ENCODE peak calls at places on chromosomes 7 and 10, in seven cellular contexts. One of them, this sample, is unnamed.

GRCh38 chr10:102540023-102540422 is 36.3 kb downstream of the SUFU start:
- DNase-seq in prostate gland: no peak
- DNase-seq in GM12878: no peak
- DNase-seq in stomach: no peak
- DNase-seq in sigmoid colon: no peak
- DNase-seq in transverse colon: no peak
- DNase-seq in GM23338: peak; percentile 40
- DNase-seq in this sample: no peak

GRCh38 chr7:134887523-134887922 is 98.8 kb upstream of the AGBL3 start:
- DNase-seq in stomach: no peak
- DNase-seq in GM23338: no peak
- DNase-seq in sigmoid colon: no peak
- DNase-seq in GM12878: no peak
- DNase-seq in transverse colon: no peak
- DNase-seq in prostate gland: no peak
- DNase-seq in this sample: no peak

GRCh38 chr7:143418681-143419458 is 10.2 kb upstream of the EPHA1 start:
- DNase-seq in transverse colon: no peak
- DNase-seq in stomach: no peak
- DNase-seq in GM23338: no peak
- DNase-seq in prostate gland: no peak
- DNase-seq in GM12878: no peak
- DNase-seq in sigmoid colon: no peak
- DNase-seq in this sample: no peak

GRCh38 chr10:123306290-123306689 is 152.1 kb downstream of the BUB3 start:
- DNase-seq in prostate gland: no peak
- DNase-seq in stomach: no peak
- DNase-seq in GM23338: no peak
- DNase-seq in sigmoid colon: no peak
- DNase-seq in GM12878: no peak
- DNase-seq in transverse colon: no peak
- DNase-seq in this sample: no peak

GRCh38 chr7:48188776-48189520 is 17.7 kb downstream of the ABCA13 start:
- DNase-seq in transverse colon: no peak
- DNase-seq in prostate gland: no peak
- DNase-seq in sigmoid colon: no peak
- DNase-seq in GM23338: peak; percentile 29
- DNase-seq in stomach: no peak
- DNase-seq in GM12878: no peak
- DNase-seq in this sample: no peak

GRCh38 chr7:12091164-12091563 is 119.9 kb upstream of the TMEM106B start:
- DNase-seq in transverse colon: no peak
- DNase-seq in sigmoid colon: no peak
- DNase-seq in GM23338: no peak
- DNase-seq in GM12878: no peak
- DNase-seq in prostate gland: peak; percentile 40
- DNase-seq in stomach: no peak
- DNase-seq in this sample: peak; percentile 60

GRCh38 chr7:95971716-95972115 is 199.4 kb downstream of the DYNC1I1 start:
- DNase-seq in sigmoid colon: no peak
- DNase-seq in prostate gland: no peak
- DNase-seq in transverse colon: no peak
- DNase-seq in GM12878: no peak
- DNase-seq in stomach: no peak
- DNase-seq in GM23338: no peak
- DNase-seq in this sample: no peak

GRCh38 chr10:101725296-101725695 is 30.3 kb upstream of the FBXW4 start:
- DNase-seq in GM23338: no peak
- DNase-seq in stomach: no peak
- DNase-seq in sigmoid colon: no peak
- DNase-seq in GM12878: no peak
- DNase-seq in prostate gland: no peak
- DNase-seq in transverse colon: no peak
- DNase-seq in this sample: no peak

GRCh38 chr10:102133373-102134195 is 744 bp downstream of the PPRC1 start:
- DNase-seq in GM23338: peak; percentile 69
- DNase-seq in GM12878: no peak
- DNase-seq in prostate gland: peak; percentile 51
- DNase-seq in sigmoid colon: peak; percentile 90
- DNase-seq in stomach: peak; percentile 63
- DNase-seq in transverse colon: peak; percentile 75
- DNase-seq in this sample: peak; percentile 59

GRCh38 chr10:88027570-88027969 is 164.1 kb downstream of the PTEN start:
- DNase-seq in sigmoid colon: no peak
- DNase-seq in GM23338: no peak
- DNase-seq in transverse colon: peak; percentile 16
- DNase-seq in stomach: no peak
- DNase-seq in prostate gland: no peak
- DNase-seq in GM12878: peak; percentile 37
- DNase-seq in this sample: no peak

GRCh38 chr7:102914585-102914984 is 1.8 kb downstream of the LRRC17 start:
- DNase-seq in GM23338: peak; percentile 72
- DNase-seq in prostate gland: no peak
- DNase-seq in sigmoid colon: peak; percentile 77
- DNase-seq in transverse colon: no peak
- DNase-seq in stomach: no peak
- DNase-seq in GM12878: no peak
- DNase-seq in this sample: no peak

GRCh38 chr10:116668446-116668845 is 47.7 kb downstream of the PNLIPRP2 start:
- DNase-seq in GM12878: no peak
- DNase-seq in GM23338: no peak
- DNase-seq in sigmoid colon: no peak
- DNase-seq in stomach: no peak
- DNase-seq in transverse colon: no peak
- DNase-seq in prostate gland: no peak
- DNase-seq in this sample: no peak

GRCh38 chr10:28875535-28876208 is 198.4 kb downstream of the BAMBI start:
- DNase-seq in GM12878: no peak
- DNase-seq in GM23338: peak; percentile 36
- DNase-seq in sigmoid colon: no peak
- DNase-seq in prostate gland: no peak
- DNase-seq in stomach: no peak
- DNase-seq in transverse colon: no peak
- DNase-seq in this sample: no peak

GRCh38 chr10:65910209-65910608 is 1015.6 kb upstream of the LRRTM3 start:
- DNase-seq in sigmoid colon: no peak
- DNase-seq in stomach: no peak
- DNase-seq in GM12878: no peak
- DNase-seq in GM23338: no peak
- DNase-seq in prostate gland: no peak
- DNase-seq in transverse colon: no peak
- DNase-seq in this sample: no peak

GRCh38 chr10:19290770-19291169 is 242.2 kb downstream of the MALRD1 start:
- DNase-seq in GM23338: no peak
- DNase-seq in prostate gland: no peak
- DNase-seq in GM12878: no peak
- DNase-seq in transverse colon: no peak
- DNase-seq in stomach: no peak
- DNase-seq in sigmoid colon: no peak
- DNase-seq in this sample: no peak

GRCh38 chr7:3106353-3106752 is 62.7 kb upstream of the CARD11 start:
- DNase-seq in GM23338: no peak
- DNase-seq in sigmoid colon: no peak
- DNase-seq in GM12878: no peak
- DNase-seq in stomach: peak; percentile 46
- DNase-seq in transverse colon: no peak
- DNase-seq in prostate gland: peak; percentile 67
- DNase-seq in this sample: peak; percentile 6

GRCh38 chr10:43879162-43879561 is 230.5 kb upstream of the ZNF32 start:
- DNase-seq in prostate gland: no peak
- DNase-seq in transverse colon: no peak
- DNase-seq in GM12878: no peak
- DNase-seq in GM23338: no peak
- DNase-seq in sigmoid colon: no peak
- DNase-seq in stomach: no peak
- DNase-seq in this sample: no peak

GRCh38 chr10:102408728-102409603 is 9.6 kb downstream of the PSD start:
- DNase-seq in sigmoid colon: peak; percentile 95
- DNase-seq in GM23338: peak; percentile 64
- DNase-seq in prostate gland: no peak
- DNase-seq in stomach: no peak
- DNase-seq in GM12878: no peak
- DNase-seq in transverse colon: peak; percentile 64
- DNase-seq in this sample: no peak

GRCh38 chr10:21021843-21022594 is 124.9 kb upstream of the NEBL start:
- DNase-seq in stomach: no peak
- DNase-seq in GM12878: no peak
- DNase-seq in GM23338: peak; percentile 66
- DNase-seq in transverse colon: no peak
- DNase-seq in sigmoid colon: no peak
- DNase-seq in prostate gland: no peak
- DNase-seq in this sample: no peak

GRCh38 chr10:133275683-133276092 is 980 bp downstream of the ADAM8 start:
- DNase-seq in stomach: no peak
- DNase-seq in prostate gland: no peak
- DNase-seq in GM12878: no peak
- DNase-seq in transverse colon: no peak
- DNase-seq in GM23338: no peak
- DNase-seq in sigmoid colon: no peak
- DNase-seq in this sample: no peak

GRCh38 chr10:133276100-133276434 is 601 bp downstream of the ADAM8 start:
- DNase-seq in prostate gland: no peak
- DNase-seq in GM23338: no peak
- DNase-seq in stomach: no peak
- DNase-seq in sigmoid colon: no peak
- DNase-seq in GM12878: no peak
- DNase-seq in transverse colon: no peak
- DNase-seq in this sample: no peak

GRCh38 chr10:133277993-133278576 is 1.4 kb upstream of the ADAM8 start:
- DNase-seq in prostate gland: no peak
- DNase-seq in stomach: peak; percentile 69
- DNase-seq in transverse colon: no peak
- DNase-seq in sigmoid colon: no peak
- DNase-seq in GM12878: no peak
- DNase-seq in GM23338: no peak
- DNase-seq in this sample: no peak

GRCh38 chr10:133277277-133277992 is 767 bp upstream of the ADAM8 start:
- DNase-seq in transverse colon: no peak
- DNase-seq in GM12878: no peak
- DNase-seq in stomach: no peak
- DNase-seq in prostate gland: no peak
- DNase-seq in sigmoid colon: no peak
- DNase-seq in GM23338: no peak
- DNase-seq in this sample: no peak

GRCh38 chr10:133276435-133277201 is at the start of gene ADAM8:
- DNase-seq in transverse colon: peak; percentile 63
- DNase-seq in stomach: peak; percentile 65
- DNase-seq in sigmoid colon: no peak
- DNase-seq in GM23338: peak; percentile 88
- DNase-seq in GM12878: no peak
- DNase-seq in prostate gland: no peak
- DNase-seq in this sample: no peak
- TF ChIP-seq POLR2AphosphoS5 in transverse colon: peak; percentile 30
- TF ChIP-seq POLR2AphosphoS5 in stomach: no peak
- TF ChIP-seq POLR2AphosphoS5 in sigmoid colon: no peak
- TF ChIP-seq POLR2AphosphoS5 in GM23338: peak; percentile 42
- TF ChIP-seq POLR2AphosphoS5 in GM12878: peak; percentile 63
- TF ChIP-seq POLR2AphosphoS5 in prostate gland: no peak
- TF ChIP-seq POLR2AphosphoS5 in this sample: no peak

DNA sequence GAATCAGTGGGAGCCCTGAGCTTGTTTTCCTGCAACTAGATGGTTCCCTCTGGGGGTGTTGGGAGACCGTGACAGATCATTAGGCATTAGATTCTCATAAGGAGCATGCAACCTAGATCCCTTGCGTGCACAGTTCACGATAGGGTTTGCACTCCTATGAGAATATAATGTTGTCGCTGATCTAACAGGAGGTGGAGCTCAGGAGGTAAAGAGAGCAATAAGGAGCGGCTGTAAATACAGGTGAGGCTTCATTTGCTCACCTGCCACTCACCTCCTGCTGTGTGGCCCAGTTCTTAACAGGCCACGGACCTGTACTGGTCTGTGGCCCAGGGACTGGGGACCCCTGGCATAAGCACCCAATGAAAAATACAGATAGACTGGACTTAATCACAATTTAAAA is 10.7 kb downstream of the SLC26A3 start:
- DNase-seq in GM23338: no peak
- DNase-seq in prostate gland: no peak
- DNase-seq in stomach: no peak
- DNase-seq in transverse colon: no peak
- DNase-seq in sigmoid colon: no peak
- DNase-seq in GM12878: no peak
- DNase-seq in this sample: no peak
- TF ChIP-seq POLR2AphosphoS5 in GM23338: no peak
- TF ChIP-seq POLR2AphosphoS5 in prostate gland: no peak
- TF ChIP-seq POLR2AphosphoS5 in stomach: no peak
- TF ChIP-seq POLR2AphosphoS5 in transverse colon: peak; percentile 50
- TF ChIP-seq POLR2AphosphoS5 in sigmoid colon: no peak
- TF ChIP-seq POLR2AphosphoS5 in GM12878: no peak
- TF ChIP-seq POLR2AphosphoS5 in this sample: no peak

DNA sequence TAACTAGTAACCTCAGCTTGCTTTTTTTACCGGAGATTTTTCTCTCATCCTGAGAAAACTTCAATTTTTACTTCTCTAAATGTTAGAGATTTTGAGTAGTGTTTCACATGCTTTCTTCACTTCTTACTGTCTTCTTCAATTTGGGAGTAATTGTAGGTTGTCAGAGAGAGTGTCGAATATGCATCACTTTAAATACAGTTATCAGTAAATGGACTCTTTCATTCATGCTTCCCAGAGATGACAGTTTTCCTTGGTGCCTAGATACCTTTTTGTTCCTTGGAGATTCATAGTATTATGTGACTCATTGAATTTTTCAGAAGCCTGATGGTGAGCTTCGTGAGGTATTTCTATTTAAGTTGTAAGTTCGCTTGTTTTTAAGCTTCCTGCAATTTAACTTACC is 169.7 kb downstream of the ADK start:
- DNase-seq in stomach: no peak
- DNase-seq in GM12878: no peak
- DNase-seq in sigmoid colon: no peak
- DNase-seq in GM23338: no peak
- DNase-seq in transverse colon: no peak
- DNase-seq in prostate gland: no peak
- DNase-seq in this sample: no peak
- TF ChIP-seq POLR2AphosphoS5 in stomach: no peak
- TF ChIP-seq POLR2AphosphoS5 in GM12878: no peak
- TF ChIP-seq POLR2AphosphoS5 in sigmoid colon: no peak
- TF ChIP-seq POLR2AphosphoS5 in GM23338: no peak
- TF ChIP-seq POLR2AphosphoS5 in transverse colon: no peak
- TF ChIP-seq POLR2AphosphoS5 in prostate gland: no peak
- TF ChIP-seq POLR2AphosphoS5 in this sample: no peak

GRCh38 chr7:139071683-139072082 is 35.8 kb upstream of the ZC3HAV1L start:
- DNase-seq in GM23338: no peak
- DNase-seq in stomach: no peak
- DNase-seq in transverse colon: peak; percentile 14
- DNase-seq in prostate gland: no peak
- DNase-seq in sigmoid colon: no peak
- DNase-seq in GM12878: no peak
- DNase-seq in this sample: no peak

GRCh38 chr7:139078911-139079310 is 30.6 kb downstream of the ZC3HAV1 start:
- DNase-seq in stomach: no peak
- DNase-seq in GM12878: no peak
- DNase-seq in transverse colon: no peak
- DNase-seq in sigmoid colon: no peak
- DNase-seq in GM23338: no peak
- DNase-seq in prostate gland: no peak
- DNase-seq in this sample: peak; percentile 45

GRCh38 chr7:139075871-139076686 is 33.4 kb downstream of the ZC3HAV1 start:
- DNase-seq in transverse colon: no peak
- DNase-seq in stomach: no peak
- DNase-seq in GM12878: no peak
- DNase-seq in GM23338: no peak
- DNase-seq in sigmoid colon: no peak
- DNase-seq in prostate gland: no peak
- DNase-seq in this sample: no peak

GRCh38 chr7:139078399-139078798 is 31.1 kb downstream of the ZC3HAV1 start:
- DNase-seq in sigmoid colon: no peak
- DNase-seq in GM23338: no peak
- DNase-seq in GM12878: no peak
- DNase-seq in transverse colon: no peak
- DNase-seq in prostate gland: no peak
- DNase-seq in stomach: no peak
- DNase-seq in this sample: no peak

GRCh38 chr7:139075031-139075652 is 34.4 kb downstream of the ZC3HAV1 start:
- DNase-seq in GM23338: peak; percentile 93
- DNase-seq in prostate gland: peak; percentile 75
- DNase-seq in sigmoid colon: peak; percentile 86
- DNase-seq in stomach: peak; percentile 65
- DNase-seq in GM12878: peak; percentile 45
- DNase-seq in transverse colon: peak; percentile 66
- DNase-seq in this sample: no peak
- TF ChIP-seq POLR2AphosphoS5 in GM23338: no peak
- TF ChIP-seq POLR2AphosphoS5 in prostate gland: peak; percentile 55
- TF ChIP-seq POLR2AphosphoS5 in sigmoid colon: no peak
- TF ChIP-seq POLR2AphosphoS5 in stomach: no peak
- TF ChIP-seq POLR2AphosphoS5 in GM12878: no peak
- TF ChIP-seq POLR2AphosphoS5 in transverse colon: no peak
- TF ChIP-seq POLR2AphosphoS5 in this sample: no peak

This sample was measured in breast epithelium.